ENCODE peak calls at places on chromosomes 1 and 21, in ten cellular contexts. One of them, this sample, is unnamed. For H3K4me1, the result is how much of the 10 kb centered on the place peaks cover.

GRCh38 chr1:221268295-221268694 is 389.1 kb downstream of the HLX start:
- DNase-seq in astrocyte: peak
- DNase-seq in GM23248: peak
- DNase-seq in hepatocyte: no peak
- DNase-seq in GM23338: no peak
- DNase-seq in PC-3: peak
- DNase-seq in PC-9: no peak
- DNase-seq in neural progenitor cell: no peak
- DNase-seq in keratinocyte: no peak
- DNase-seq in HCT116: no peak
- DNase-seq in this sample: no peak

GRCh38 chr21:36918291-36918690 is 48.2 kb downstream of the HLCS start:
- DNase-seq in astrocyte: no peak
- DNase-seq in GM23248: no peak
- DNase-seq in hepatocyte: no peak
- DNase-seq in GM23338: no peak
- DNase-seq in PC-3: no peak
- DNase-seq in PC-9: no peak
- DNase-seq in neural progenitor cell: no peak
- DNase-seq in keratinocyte: no peak
- DNase-seq in HCT116: no peak
- DNase-seq in this sample: no peak

GRCh38 chr21:37636152-37636860 is 269.7 kb downstream of the DYRK1A start:
- DNase-seq in astrocyte: peak
- DNase-seq in GM23248: peak
- DNase-seq in hepatocyte: peak
- DNase-seq in GM23338: no peak
- DNase-seq in PC-3: peak
- DNase-seq in PC-9: peak
- DNase-seq in neural progenitor cell: no peak
- DNase-seq in keratinocyte: no peak
- DNase-seq in HCT116: no peak
- DNase-seq in this sample: no peak

GRCh38 chr1:225544924-225545323 is 108.0 kb downstream of the ENAH start:
- DNase-seq in astrocyte: no peak
- DNase-seq in GM23248: no peak
- DNase-seq in hepatocyte: no peak
- DNase-seq in GM23338: no peak
- DNase-seq in PC-3: no peak
- DNase-seq in PC-9: no peak
- DNase-seq in neural progenitor cell: no peak
- DNase-seq in keratinocyte: no peak
- DNase-seq in HCT116: no peak
- DNase-seq in this sample: no peak

GRCh38 chr21:33655591-33656221 is 13.4 kb downstream of the ITSN1 start:
- DNase-seq in astrocyte: peak
- DNase-seq in GM23248: peak
- DNase-seq in hepatocyte: peak
- DNase-seq in GM23338: peak
- DNase-seq in PC-3: peak
- DNase-seq in PC-9: peak
- DNase-seq in neural progenitor cell: no peak
- DNase-seq in keratinocyte: peak
- DNase-seq in HCT116: peak
- DNase-seq in this sample: no peak

GRCh38 chr1:115251856-115252255 is 86.2 kb downstream of the NGF start:
- DNase-seq in astrocyte: peak
- DNase-seq in GM23248: peak
- DNase-seq in hepatocyte: peak
- DNase-seq in GM23338: no peak
- DNase-seq in PC-3: peak
- DNase-seq in PC-9: no peak
- DNase-seq in neural progenitor cell: no peak
- DNase-seq in keratinocyte: no peak
- DNase-seq in HCT116: no peak
- DNase-seq in this sample: no peak

GRCh38 chr1:13772271-13772670 is 72.3 kb downstream of the PRDM2 start:
- DNase-seq in astrocyte: no peak
- DNase-seq in GM23248: no peak
- DNase-seq in hepatocyte: no peak
- DNase-seq in GM23338: no peak
- DNase-seq in PC-3: no peak
- DNase-seq in PC-9: no peak
- DNase-seq in neural progenitor cell: no peak
- DNase-seq in keratinocyte: no peak
- DNase-seq in HCT116: no peak
- DNase-seq in this sample: no peak

GRCh38 chr1:99598738-99599411 is 47.0 kb upstream of the PALMD start:
- DNase-seq in astrocyte: peak
- DNase-seq in GM23248: no peak
- DNase-seq in hepatocyte: no peak
- DNase-seq in GM23338: no peak
- DNase-seq in PC-3: no peak
- DNase-seq in PC-9: no peak
- DNase-seq in neural progenitor cell: no peak
- DNase-seq in keratinocyte: no peak
- DNase-seq in HCT116: no peak
- DNase-seq in this sample: no peak

GRCh38 chr21:37207441-37208009 is 59.6 kb downstream of the VPS26C start:
- DNase-seq in astrocyte: peak
- DNase-seq in GM23248: peak
- DNase-seq in hepatocyte: no peak
- DNase-seq in GM23338: no peak
- DNase-seq in PC-3: peak
- DNase-seq in PC-9: peak
- DNase-seq in neural progenitor cell: no peak
- DNase-seq in keratinocyte: no peak
- DNase-seq in HCT116: peak
- DNase-seq in this sample: no peak

GRCh38 chr1:55974714-55975441 is 604.5 kb downstream of the PLPP3 start:
- DNase-seq in astrocyte: peak
- DNase-seq in GM23248: peak
- DNase-seq in hepatocyte: no peak
- DNase-seq in GM23338: no peak
- DNase-seq in PC-3: peak
- DNase-seq in PC-9: no peak
- DNase-seq in neural progenitor cell: no peak
- DNase-seq in keratinocyte: no peak
- DNase-seq in HCT116: no peak
- DNase-seq in this sample: no peak

GRCh38 chr1:148309940-148310500 is 157.9 kb upstream of the NBPF11 start:
- DNase-seq in astrocyte: no peak
- DNase-seq in GM23248: peak
- DNase-seq in hepatocyte: no peak
- DNase-seq in GM23338: peak
- DNase-seq in PC-3: no peak
- DNase-seq in PC-9: no peak
- DNase-seq in neural progenitor cell: no peak
- DNase-seq in keratinocyte: no peak
- DNase-seq in HCT116: no peak
- DNase-seq in this sample: no peak

DNA sequence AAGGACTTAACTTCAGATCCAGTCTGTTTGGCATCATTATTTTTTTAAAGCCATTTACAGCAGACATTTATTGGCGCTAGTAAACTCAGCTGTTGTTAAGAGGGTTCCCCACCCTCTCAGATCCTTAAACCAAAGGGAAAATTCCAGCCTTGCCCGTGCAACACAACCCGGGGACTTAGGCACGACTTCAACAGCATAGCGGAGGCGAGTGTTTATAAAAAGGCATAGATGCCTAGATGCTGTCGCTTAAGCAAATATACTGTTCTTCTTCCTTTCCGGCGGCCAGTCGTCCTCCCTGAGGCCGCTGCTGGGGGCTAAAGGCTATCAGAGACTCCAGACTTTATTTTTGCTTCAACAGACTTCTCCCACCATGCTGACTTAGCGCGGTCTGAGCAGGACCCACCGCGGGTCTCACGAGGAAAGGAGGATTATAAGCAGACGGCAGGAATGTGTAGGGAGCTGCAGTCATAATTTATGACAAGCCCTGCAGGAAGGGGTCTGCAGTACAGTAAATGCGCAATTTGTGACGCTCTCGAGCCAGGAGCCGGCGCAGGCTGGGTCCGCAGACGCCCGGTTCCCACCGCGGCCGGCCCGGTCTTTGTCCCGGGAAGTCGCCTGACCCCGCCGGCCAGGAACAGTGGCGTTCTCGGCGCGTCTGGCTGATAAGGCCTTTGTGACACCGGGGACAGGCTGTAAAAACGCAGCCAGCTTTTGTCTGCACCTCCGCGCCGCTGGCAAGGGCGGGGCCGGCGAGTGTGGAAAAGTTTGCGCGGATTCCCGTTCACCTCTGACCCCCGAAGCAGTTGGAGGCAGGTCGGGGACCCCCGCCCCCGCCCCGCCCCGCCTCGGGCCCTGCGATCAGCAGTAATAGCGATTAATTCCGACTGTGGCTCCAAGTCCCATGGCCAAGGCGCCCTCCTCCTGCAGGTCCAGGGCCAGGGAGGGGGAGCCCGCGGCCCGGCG is 61.2 kb upstream of the ARHGEF16 start:
- DNase-seq in astrocyte: no peak
- DNase-seq in GM23248: peak
- DNase-seq in hepatocyte: peak
- DNase-seq in GM23338: peak
- DNase-seq in PC-3: no peak
- DNase-seq in PC-9: no peak
- DNase-seq in neural progenitor cell: peak
- DNase-seq in keratinocyte: no peak
- DNase-seq in HCT116: no peak
- DNase-seq in this sample: no peak
- TF ChIP-seq EZH2 in astrocyte: peak
- TF ChIP-seq EZH2 in GM23248: peak
- TF ChIP-seq EZH2 in hepatocyte: peak
- TF ChIP-seq EZH2 in GM23338: no peak
- TF ChIP-seq EZH2 in PC-3: peak
- TF ChIP-seq EZH2 in PC-9: no peak
- TF ChIP-seq EZH2 in neural progenitor cell: peak
- TF ChIP-seq EZH2 in keratinocyte: peak
- TF ChIP-seq EZH2 in HCT116: no peak
- TF ChIP-seq EZH2 in this sample: no peak

GRCh38 chr1:36586146-36586545 is 103.4 kb upstream of the CSF3R start:
- DNase-seq in astrocyte: no peak
- DNase-seq in GM23248: no peak
- DNase-seq in hepatocyte: no peak
- DNase-seq in GM23338: no peak
- DNase-seq in PC-3: no peak
- DNase-seq in PC-9: no peak
- DNase-seq in neural progenitor cell: no peak
- DNase-seq in keratinocyte: no peak
- DNase-seq in HCT116: no peak
- DNase-seq in this sample: no peak
- H3K4me1 ChIP-seq in astrocyte: under half
- H3K4me1 ChIP-seq in GM23248: under half
- H3K4me1 ChIP-seq in hepatocyte: under half
- H3K4me1 ChIP-seq in GM23338: under half
- H3K4me1 ChIP-seq in PC-3: under half
- H3K4me1 ChIP-seq in PC-9: under half
- H3K4me1 ChIP-seq in neural progenitor cell: half or more
- H3K4me1 ChIP-seq in keratinocyte: under half
- H3K4me1 ChIP-seq in HCT116: under half
- H3K4me1 ChIP-seq in this sample: under half

GRCh38 chr1:32901823-32902534 is 790 bp upstream of the TMEM54 start:
- DNase-seq in astrocyte: no peak
- DNase-seq in GM23248: no peak
- DNase-seq in hepatocyte: no peak
- DNase-seq in GM23338: no peak
- DNase-seq in PC-3: no peak
- DNase-seq in PC-9: no peak
- DNase-seq in neural progenitor cell: no peak
- DNase-seq in keratinocyte: no peak
- DNase-seq in HCT116: no peak
- DNase-seq in this sample: no peak
- TF ChIP-seq EZH2 in astrocyte: no peak
- TF ChIP-seq EZH2 in GM23248: no peak
- TF ChIP-seq EZH2 in hepatocyte: no peak
- TF ChIP-seq EZH2 in GM23338: no peak
- TF ChIP-seq EZH2 in PC-3: no peak
- TF ChIP-seq EZH2 in PC-9: no peak
- TF ChIP-seq EZH2 in neural progenitor cell: peak
- TF ChIP-seq EZH2 in keratinocyte: no peak
- TF ChIP-seq EZH2 in HCT116: no peak
- TF ChIP-seq EZH2 in this sample: no peak

GRCh38 chr1:19773485-19773884 is 26.2 kb downstream of the TMCO4 start:
- DNase-seq in astrocyte: no peak
- DNase-seq in GM23248: no peak
- DNase-seq in hepatocyte: no peak
- DNase-seq in GM23338: no peak
- DNase-seq in PC-3: no peak
- DNase-seq in PC-9: no peak
- DNase-seq in neural progenitor cell: no peak
- DNase-seq in keratinocyte: no peak
- DNase-seq in HCT116: no peak
- DNase-seq in this sample: no peak
- H3K4me1 ChIP-seq in astrocyte: under half
- H3K4me1 ChIP-seq in GM23248: under half
- H3K4me1 ChIP-seq in hepatocyte: under half
- H3K4me1 ChIP-seq in GM23338: under half
- H3K4me1 ChIP-seq in PC-3: under half
- H3K4me1 ChIP-seq in PC-9: under half
- H3K4me1 ChIP-seq in neural progenitor cell: under half
- H3K4me1 ChIP-seq in keratinocyte: under half
- H3K4me1 ChIP-seq in HCT116: under half
- H3K4me1 ChIP-seq in this sample: under half

GRCh38 chr1:165224504-165224903 is 132.0 kb downstream of the LMX1A start:
- DNase-seq in astrocyte: no peak
- DNase-seq in GM23248: no peak
- DNase-seq in hepatocyte: no peak
- DNase-seq in GM23338: no peak
- DNase-seq in PC-3: no peak
- DNase-seq in PC-9: no peak
- DNase-seq in neural progenitor cell: no peak
- DNase-seq in keratinocyte: no peak
- DNase-seq in HCT116: no peak
- DNase-seq in this sample: no peak
- TF ChIP-seq EZH2 in astrocyte: no peak
- TF ChIP-seq EZH2 in GM23248: no peak
- TF ChIP-seq EZH2 in hepatocyte: no peak
- TF ChIP-seq EZH2 in GM23338: no peak
- TF ChIP-seq EZH2 in PC-3: no peak
- TF ChIP-seq EZH2 in PC-9: no peak
- TF ChIP-seq EZH2 in neural progenitor cell: no peak
- TF ChIP-seq EZH2 in keratinocyte: no peak
- TF ChIP-seq EZH2 in HCT116: no peak
- TF ChIP-seq EZH2 in this sample: no peak